ENCODE peak calls at places on chromosomes 6 and 20, in four cellular contexts. U is stimulated activated naive B cell treated with anti-CD40 and anti-IgM and Interleukin-4, amounts not matched to agents 10 μg/mL and 1 μg/mL and 100 μg/mL, for 72 hours; L is amniotic epithelial cell; Q is A172. R is an unnamed sample.

GRCh38 chr20:40770564-40771307 is 81.7 kb upstream of the MAFB start:
- DNase-seq in L (no peak), Q (no peak), U (no peak), R (no peak)

GRCh38 chr20:50837532-50838321 is 42.9 kb downstream of the BCAS4 start:
- DNase-seq in L (peak; percentile 80), Q (peak; percentile 41), U (no peak), R (peak; percentile 60)

GRCh38 chr6:25229671-25230321 is 49.4 kb upstream of the CARMIL1 start:
- DNase-seq in Q (peak; percentile 91), U (no peak), L (peak; percentile 83), R (peak; percentile 71)

GRCh38 chr20:53642196-53643030 is 48.8 kb upstream of the ZNF217 start:
- DNase-seq in Q (peak; percentile 77), U (peak; percentile 47), L (peak; percentile 77), R (peak; percentile 66)

GRCh38 chr6:79030511-79030910 is 47.5 kb downstream of the PHIP start:
- DNase-seq in Q (no peak), L (no peak), U (no peak), R (no peak)

GRCh38 chr6:30614044-30614842 is 2.8 kb downstream of the PPP1R10 start:
- DNase-seq in L (peak; percentile 29), Q (no peak), U (no peak), R (peak; percentile 33)

GRCh38 chr6:27143474-27144026 is 104.0 kb upstream of the PRSS16 start:
- DNase-seq in L (no peak), Q (no peak), U (no peak), R (no peak)

GRCh38 chr20:24942679-24943078 is 6.4 kb upstream of the CST7 start:
- DNase-seq in U (no peak), L (no peak), Q (no peak), R (no peak)

GRCh38 chr20:40941023-40941655 is 87.5 kb upstream of the TOP1 start:
- DNase-seq in L (no peak), U (no peak), Q (no peak), R (peak; percentile 11)

GRCh38 chr6:30206799-30207618 is 6.2 kb downstream of the TRIM26 start:
- DNase-seq in U (no peak), L (peak; percentile 54), Q (no peak), R (peak; percentile 76)

GRCh38 chr6:111983197-111983596 is 70.7 kb upstream of the CCN6 start:
- DNase-seq in Q (no peak), L (no peak), U (no peak), R (no peak)

GRCh38 chr6:167045828-167046580 is 46.8 kb downstream of the CEP43 start:
- DNase-seq in L (no peak), U (no peak), Q (no peak), R (no peak)

GRCh38 chr20:40984496-40984895 is 44.1 kb upstream of the TOP1 start:
- DNase-seq in L (no peak), U (no peak), Q (no peak), R (no peak)

GRCh38 chr6:38612386-38612965 is 27.3 kb downstream of the BTBD9 start:
- DNase-seq in L (peak; percentile 93), U (no peak), Q (peak; percentile 6), R (peak; percentile 17)

GRCh38 chr6:12294851-12295536 is 4.8 kb downstream of the EDN1 start:
- DNase-seq in Q (no peak), L (no peak), U (no peak), R (no peak)

GRCh38 chr6:145809211-145809610 is 5.4 kb downstream of the FBXO30 start:
- DNase-seq in Q (no peak), U (no peak), L (no peak), R (peak; percentile 39)

GRCh38 chr20:54473340-54473739 is 2.1 kb upstream of the DOK5 start:
- DNase-seq in L (no peak), U (no peak), Q (no peak), R (no peak)

GRCh38 chr6:105879902-105880547 is 206.1 kb upstream of the PRDM1 start:
- DNase-seq in Q (no peak), U (peak; percentile 65), L (no peak), R (no peak)

GRCh38 chr20:6122111-6122872 is 538 bp downstream of the FERMT1 start:
- DNase-seq in U (no peak), Q (peak; percentile 14), L (peak; percentile 76), R (peak; percentile 54)

GRCh38 chr6:160972111-160972510 is 19.5 kb upstream of the MAP3K4 start:
- DNase-seq in Q (peak; percentile 60), L (peak; percentile 80), U (no peak), R (peak; percentile 97)

GRCh38 chr6:46653439-46653942 is 716 bp downstream of the SLC25A27 start:
- DNase-seq in U (no peak), Q (no peak), L (no peak), R (peak; percentile 17)

GRCh38 chr20:42901689-42902518 is 287.8 kb downstream of the PTPRT start:
- DNase-seq in U (no peak), L (no peak), Q (no peak), R (no peak)

GRCh38 chr20:13012886-13013285 is 4.1 kb downstream of the SPTLC3 start:
- DNase-seq in U (no peak), Q (no peak), L (no peak), R (peak; percentile 38)

GRCh38 chr6:27358786-27359185 is 29.8 kb upstream of the ZNF391 start:
- DNase-seq in L (no peak), U (no peak), Q (no peak), R (no peak)

GRCh38 chr6:408599-409102 is 17.1 kb downstream of the IRF4 start:
- DNase-seq in U (no peak), Q (peak; percentile 77), L (peak; percentile 35), R (peak; percentile 77)

GRCh38 chr20:48686238-48687096 is 141.3 kb downstream of the PREX1 start:
- DNase-seq in U (no peak), L (peak; percentile 84), Q (peak; percentile 52), R (peak; percentile 63)

R was measured in choroid plexus epithelial cell.